ENCODE peak calls at places on chromosomes 7 and 10, in seven cellular contexts. R is lower lobe of right lung, G is testis, D is breast epithelium, Z is cardiac muscle cell, V is adrenal gland, P is foreskin keratinocyte. J is an unnamed sample.

GRCh38 chr10:2936816-2937215 is 130.5 kb upstream of the PFKP start:
- DNase-seq in R (no peak), G (no peak), D (no peak), Z (no peak), V (no peak), P (no peak), J (no peak)

GRCh38 chr10:17607603-17608332 is 9.4 kb downstream of the HACD1 start:
- DNase-seq in R (no peak), G (no peak), D (no peak), Z (peak; percentile 63), V (no peak), P (no peak), J (peak; percentile 78)

GRCh38 chr10:132384618-132385510 is 12.1 kb upstream of the PWWP2B start:
- DNase-seq in R (peak; percentile 35), G (no peak), D (no peak), Z (no peak), V (no peak), P (no peak), J (no peak)

GRCh38 chr7:3408814-3409595 is 108.0 kb downstream of the SDK1 start:
- DNase-seq in R (no peak), G (no peak), D (no peak), Z (no peak), V (no peak), P (no peak), J (no peak)

GRCh38 chr7:144027070-144027469 is 21.7 kb upstream of the OR2A5 start:
- DNase-seq in R (no peak), G (no peak), D (no peak), Z (peak; percentile 31), V (no peak), P (no peak), J (peak; percentile 6)

GRCh38 chr7:77309714-77310220 is 106.4 kb downstream of the GSAP start:
- DNase-seq in R (no peak), G (no peak), D (no peak), Z (no peak), V (no peak), P (peak; percentile 76), J (no peak)

GRCh38 chr10:79093658-79094411 is 25.1 kb downstream of the ZMIZ1 start:
- DNase-seq in R (peak; percentile 74), G (peak; percentile 43), D (peak; percentile 89), Z (no peak), V (peak; percentile 83), P (no peak), J (no peak)

GRCh38 chr7:89837515-89837914 is 316.8 kb upstream of the STEAP1 start:
- DNase-seq in R (no peak), G (no peak), D (no peak), Z (no peak), V (peak; percentile 43), P (no peak), J (peak; percentile 40)

GRCh38 chr10:70761727-70762350 is 23.3 kb downstream of the TBATA start:
- DNase-seq in R (peak; percentile 41), G (no peak), D (no peak), Z (no peak), V (no peak), P (no peak), J (no peak)

GRCh38 chr7:36400023-36400422 is 10.4 kb downstream of the ANLN start:
- DNase-seq in R (no peak), G (no peak), D (no peak), Z (no peak), V (no peak), P (no peak), J (no peak)

GRCh38 chr7:135758531-135758932 is 9.9 kb upstream of the FAM180A start:
- DNase-seq in R (no peak), G (peak; percentile 36), D (peak; percentile 83), Z (no peak), V (no peak), P (no peak), J (peak; percentile 13)

GRCh38 chr7:97454636-97455035 is 277.2 kb upstream of the TAC1 start:
- DNase-seq in R (no peak), G (no peak), D (no peak), Z (no peak), V (no peak), P (no peak), J (no peak)

GRCh38 chr10:100873081-100873824 is 39.5 kb upstream of the SLF2 start:
- DNase-seq in R (no peak), G (no peak), D (no peak), Z (no peak), V (no peak), P (no peak), J (peak; percentile 76)

GRCh38 chr7:25947669-25948516 is 204.1 kb upstream of the NFE2L3 start:
- DNase-seq in R (no peak), G (no peak), D (no peak), Z (no peak), V (no peak), P (no peak), J (no peak)

GRCh38 chr7:94223375-94224084 is 171.2 kb upstream of the COL1A2 start:
- DNase-seq in R (no peak), G (no peak), D (no peak), Z (peak; percentile 40), V (peak; percentile 29), P (peak; percentile 67), J (peak; percentile 83)

GRCh38 chr7:100865372-100865911 is 1.7 kb upstream of the TRIP6 start:
- DNase-seq in R (no peak), G (no peak), D (peak; percentile 53), Z (no peak), V (no peak), P (peak; percentile 97), J (no peak)

GRCh38 chr7:137025469-137026175 is 157.2 kb downstream of the CHRM2 start:
- DNase-seq in R (no peak), G (no peak), D (no peak), Z (no peak), V (no peak), P (no peak), J (no peak)

GRCh38 chr7:134448359-134449229 is 10.3 kb downstream of the AKR1B1 start:
- DNase-seq in R (no peak), G (no peak), D (no peak), Z (no peak), V (peak; percentile 73), P (peak; percentile 54), J (no peak)

GRCh38 chr10:58675321-58675720 is 162.6 kb downstream of the BICC1 start:
- DNase-seq in R (no peak), G (no peak), D (no peak), Z (no peak), V (no peak), P (no peak), J (no peak)

GRCh38 chr7:133436014-133436428 is 183.1 kb downstream of the EXOC4 start:
- DNase-seq in R (no peak), G (peak; percentile 46), D (no peak), Z (no peak), V (peak; percentile 37), P (no peak), J (no peak)

GRCh38 chr7:151745090-151745638 is 131.8 kb downstream of the PRKAG2 start:
- DNase-seq in R (peak; percentile 93), G (no peak), D (no peak), Z (peak; percentile 63), V (no peak), P (no peak), J (no peak)
- TF ChIP-seq CTCF in R (peak; percentile 42), G (no peak), D (no peak), Z (peak; percentile 52), V (no peak), P (peak; percentile 25), J (no peak)

DNA sequence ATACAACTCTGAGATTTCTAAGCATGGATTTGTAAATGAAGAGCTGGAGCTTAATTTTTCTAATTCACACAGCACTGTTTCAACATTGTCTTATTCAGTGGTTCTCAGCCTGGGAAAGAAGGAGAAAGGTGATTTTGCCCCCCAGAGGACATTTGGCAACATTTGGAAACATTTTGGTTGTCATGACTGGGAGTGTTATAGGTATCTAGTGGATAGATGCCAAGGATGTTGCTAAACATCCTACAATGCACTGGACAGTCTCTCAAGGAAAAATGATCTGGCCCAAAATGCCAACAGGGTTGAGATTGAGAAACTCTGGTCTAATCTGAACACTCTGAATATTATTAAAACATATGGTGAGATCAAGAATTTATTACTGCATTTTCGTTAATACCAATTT is 3.8 kb upstream of the CAV2 start:
- DNase-seq in R (no peak), G (no peak), D (no peak), Z (no peak), V (no peak), P (peak; percentile 30), J (no peak)
- H3K4me1 ChIP-seq in R (peaks cover 15% of the 10 kb centered on the region), G (no peaks in the 10 kb centered on the region), D (no peaks in the 10 kb centered on the region), Z (peaks cover 5% of the 10 kb centered on the region), V (no peaks in the 10 kb centered on the region), P (no peaks in the 10 kb centered on the region), J (peaks cover 6% of the 10 kb centered on the region)

GRCh38 chr10:74882427-74882826 is 56.0 kb downstream of the KAT6B start:
- DNase-seq in R (no peak), G (no peak), D (no peak), Z (no peak), V (no peak), P (no peak), J (no peak)
- TF ChIP-seq CTCF in R (no peak), G (no peak), D (no peak), Z (no peak), V (no peak), P (no peak), J (no peak)

GRCh38 chr10:86580549-86580886 is 58.9 kb upstream of the WAPL start:
- DNase-seq in R (no peak), G (no peak), D (no peak), Z (no peak), V (no peak), P (no peak), J (no peak)
- H3K4me1 ChIP-seq in R (peaks cover 13% of the 10 kb centered on the region), G (peaks cover 8% of the 10 kb centered on the region), D (peaks cover 4% of the 10 kb centered on the region), Z (no peaks in the 10 kb centered on the region), V (no peaks in the 10 kb centered on the region), P (no peaks in the 10 kb centered on the region), J (no peaks in the 10 kb centered on the region)

GRCh38 chr10:49418328-49418727 is 22.4 kb upstream of the DRGX start:
- DNase-seq in R (no peak), G (no peak), D (no peak), Z (no peak), V (no peak), P (no peak), J (no peak)
- TF ChIP-seq CTCF in R (no peak), G (no peak), D (no peak), Z (no peak), V (no peak), P (peak; percentile 57), J (peak; percentile 34)

GRCh38 chr7:55108818-55109217 is 90.0 kb downstream of the EGFR start:
- DNase-seq in R (no peak), G (no peak), D (no peak), Z (no peak), V (no peak), P (no peak), J (no peak)
- H3K4me1 ChIP-seq in R (peaks cover 48% of the 10 kb centered on the region), G (peaks cover 23% of the 10 kb centered on the region), D (peaks cover 24% of the 10 kb centered on the region), Z (no peaks in the 10 kb centered on the region), V (peaks cover 46% of the 10 kb centered on the region), P (peaks cover 72% of the 10 kb centered on the region), J (peaks cover 14% of the 10 kb centered on the region)